ENCODE peak calls at places on chromosomes 16 and 17, in nine cellular contexts. O is transverse colon, W is cardiac muscle cell, X is uterus, A is pancreas, F is mesendoderm, I is prostate gland, D is right cardiac atrium, Y is body of pancreas. S is an unnamed sample. For H3K4me1, the result is how much of the 10 kb centered on the place peaks cover.

GRCh38 chr16:46833465-46833810 is 2.5 kb upstream of the C16orf87 start:
- DNase-seq in Y (no peak), O (no peak), F (no peak), D (no peak), W (no peak), X (no peak), A (no peak), I (no peak), S (no peak)

GRCh38 chr16:56814537-56815432 is 50.2 kb upstream of the SLC12A3 start:
- DNase-seq in D (no peak), X (no peak), I (no peak), Y (peak), F (peak), A (no peak), O (no peak), W (peak), S (no peak)

GRCh38 chr16:22195695-22196558 is 10.2 kb upstream of the EEF2K start:
- DNase-seq in X (peak), O (peak), Y (peak), A (peak), W (peak), F (peak), D (peak), I (peak), S (no peak)

GRCh38 chr16:86110726-86111125 is 211.8 kb downstream of the IRF8 start:
- DNase-seq in D (no peak), Y (no peak), I (no peak), A (no peak), F (no peak), W (no peak), X (no peak), O (no peak), S (no peak)

GRCh38 chr17:58267347-58268324 is 13.1 kb downstream of the MPO start:
- DNase-seq in Y (no peak), W (no peak), O (no peak), D (no peak), A (no peak), I (no peak), X (no peak), F (no peak), S (no peak)

GRCh38 chr17:42407289-42407836 is 15.7 kb downstream of the CAVIN1 start:
- DNase-seq in F (peak), W (peak), O (peak), A (peak), Y (peak), D (peak), I (peak), X (peak), S (no peak)

GRCh38 chr16:77335652-77336234 is 99.1 kb downstream of the ADAMTS18 start:
- DNase-seq in F (peak), O (no peak), D (no peak), W (no peak), X (no peak), A (no peak), Y (no peak), I (no peak), S (peak)

GRCh38 chr17:80475949-80476876 is at the start of gene NPTX1:
- DNase-seq in D (peak), F (no peak), I (no peak), A (no peak), X (no peak), Y (no peak), O (no peak), W (peak), S (no peak)

GRCh38 chr16:24848065-24848464 is 2.3 kb downstream of the SLC5A11 start:
- DNase-seq in D (no peak), X (no peak), F (no peak), I (no peak), O (no peak), W (peak), Y (no peak), A (no peak), S (no peak)

GRCh38 chr16:23302045-23302956 is at the start of gene SCNN1B:
- DNase-seq in O (peak), A (no peak), W (no peak), X (no peak), Y (no peak), F (peak), D (no peak), I (peak), S (no peak)

GRCh38 chr16:10961231-10961630 is 16.9 kb downstream of the CLEC16A start:
- DNase-seq in F (peak), O (no peak), W (peak), Y (no peak), D (peak), A (no peak), X (no peak), I (no peak), S (no peak)

GRCh38 chr16:12228607-12229499 is 252.3 kb downstream of the SNX29 start:
- DNase-seq in X (peak), Y (peak), A (no peak), O (peak), I (peak), D (peak), W (peak), F (peak), S (peak)

GRCh38 chr16:8675183-8676159 is 1.1 kb downstream of the ABAT start:
- DNase-seq in D (no peak), O (no peak), W (peak), A (no peak), Y (peak), F (no peak), X (no peak), I (no peak), S (no peak)

GRCh38 chr17:44881145-44881544 is 18.1 kb downstream of the EFTUD2 start:
- DNase-seq in X (no peak), F (no peak), O (no peak), W (no peak), Y (no peak), D (no peak), I (no peak), A (no peak), S (no peak)

GRCh38 chr17:76630151-76630550 is 13.4 kb downstream of the ST6GALNAC1 start:
- DNase-seq in I (no peak), A (no peak), O (no peak), W (no peak), X (no peak), F (peak), D (no peak), Y (no peak), S (peak)

GRCh38 chr16:21158208-21159110 is at the start of gene LDAF1:
- DNase-seq in F (peak), O (peak), W (peak), A (peak), D (peak), I (peak), Y (peak), X (peak), S (peak)

GRCh38 chr17:32161029-32161428 is 18.7 kb downstream of the RHOT1 start:
- DNase-seq in F (no peak), X (no peak), O (no peak), Y (no peak), I (no peak), D (no peak), A (no peak), W (peak), S (no peak)

GRCh38 chr17:65783845-65784334 is 222.4 kb upstream of the AXIN2 start:
- DNase-seq in D (no peak), W (peak), X (peak), I (peak), A (no peak), F (no peak), O (peak), Y (no peak), S (no peak)

GRCh38 chr16:10501016-10501607 is 79.3 kb downstream of the EMP2 start:
- DNase-seq in Y (no peak), I (no peak), A (no peak), D (no peak), W (no peak), X (no peak), O (no peak), F (peak), S (no peak)

GRCh38 chr16:20904507-20905079 is 4.0 kb downstream of the LYRM1 start:
- DNase-seq in W (peak), D (no peak), O (no peak), A (no peak), I (peak), F (no peak), X (no peak), Y (peak), S (no peak)

GRCh38 chr16:56987692-56988091 is 1.7 kb upstream of the NLRC5 start:
- DNase-seq in A (no peak), D (no peak), F (no peak), I (no peak), X (no peak), Y (no peak), O (no peak), W (no peak), S (no peak)

GRCh38 chr16:46673320-46674013 is 15.5 kb downstream of the VPS35 start:
- DNase-seq in O (peak), Y (peak), D (no peak), X (no peak), A (no peak), I (peak), F (peak), W (peak), S (peak)

GRCh38 chr17:7561028-7561575 is 617 bp upstream of the SENP3 start:
- DNase-seq in X (peak), W (peak), A (peak), O (peak), D (peak), Y (peak), I (peak), F (peak), S (peak)

GRCh38 chr16:69566437-69567030 is 768 bp downstream of the NFAT5 start:
- DNase-seq in O (peak), A (peak), D (peak), W (peak), I (peak), Y (peak), F (no peak), X (peak), S (no peak)

GRCh38 chr17:77375108-77375507 is 234.3 kb downstream of the SEC14L1 start:
- DNase-seq in D (no peak), X (peak), Y (no peak), F (no peak), I (no peak), O (no peak), A (no peak), W (no peak), S (no peak)

GRCh38 chr17:41734139-41734948 is at the start of gene HAP1:
- DNase-seq in X (no peak), W (peak), I (peak), A (no peak), F (peak), O (no peak), Y (peak), D (peak), S (no peak)

GRCh38 chr17:49191407-49191916 is 18.9 kb downstream of the GNGT2 start:
- DNase-seq in Y (no peak), W (no peak), D (no peak), O (no peak), X (no peak), F (no peak), A (no peak), I (no peak), S (no peak)

GRCh38 chr17:72397223-72397667 is 276.4 kb downstream of the SOX9 start:
- DNase-seq in W (no peak), Y (no peak), D (no peak), O (no peak), F (no peak), X (no peak), I (no peak), A (no peak), S (no peak)

GRCh38 chr17:72393553-72393952 is 272.7 kb downstream of the SOX9 start:
- DNase-seq in O (no peak), Y (no peak), W (peak), X (no peak), D (no peak), F (no peak), A (no peak), I (no peak), S (no peak)

GRCh38 chr17:72396121-72396520 is 275.3 kb downstream of the SOX9 start:
- DNase-seq in Y (no peak), O (no peak), A (no peak), W (no peak), I (no peak), X (no peak), F (no peak), D (no peak), S (no peak)

GRCh38 chr17:72392056-72393010 is 271.5 kb downstream of the SOX9 start:
- DNase-seq in O (no peak), F (no peak), A (no peak), D (no peak), I (no peak), W (peak), X (no peak), Y (no peak), S (no peak)

GRCh38 chr17:72394531-72394930 is 273.7 kb downstream of the SOX9 start:
- DNase-seq in W (no peak), Y (no peak), A (no peak), D (no peak), F (no peak), O (no peak), I (peak), X (no peak), S (no peak)
- H3K27ac ChIP-seq in W (no peak), Y (no peak), A (no peak), D (no peak), F (no peak), O (peak), I (peak), X (no peak), S (no peak)

GRCh38 chr16:89410794-89411309 is 79.5 kb downstream of the ANKRD11 start:
- DNase-seq in O (peak), I (peak), X (no peak), A (peak), D (peak), W (peak), Y (peak), F (no peak), S (no peak)
- H3K4me1 ChIP-seq in O (under half), I (under half), X (under half), A (half or more), D (under half), W (under half), Y (half or more), F (under half), S (under half)

GRCh38 chr16:71590584-71590983 is 13.7 kb upstream of the TAT start:
- DNase-seq in F (no peak), Y (no peak), D (no peak), O (no peak), A (no peak), X (no peak), W (no peak), I (no peak), S (no peak)

GRCh38 chr16:71584543-71585317 is 7.8 kb upstream of the TAT start:
- DNase-seq in I (no peak), X (no peak), W (no peak), D (no peak), O (no peak), Y (no peak), A (no peak), F (no peak), S (no peak)

DNA sequence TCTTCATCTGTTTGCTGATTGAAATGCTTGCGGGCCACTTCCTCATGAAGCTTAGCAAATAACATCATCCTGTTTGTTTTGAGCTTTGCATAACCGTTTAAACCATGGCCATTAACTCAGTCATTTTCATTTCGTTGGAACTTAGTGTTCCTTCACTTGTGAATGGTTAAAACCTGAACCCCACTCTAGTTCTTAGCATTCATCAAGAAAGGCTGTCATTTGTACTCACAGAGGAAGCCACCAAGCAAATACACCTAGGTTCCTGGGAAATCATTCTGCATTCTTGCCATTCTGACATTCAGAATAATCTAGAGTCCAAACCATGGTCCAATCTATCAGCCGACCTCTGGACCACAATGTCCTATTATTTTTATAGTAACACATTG is 8.4 kb upstream of the TAT start:
- DNase-seq in F (no peak), W (no peak), I (no peak), D (no peak), X (no peak), O (no peak), Y (no peak), A (no peak), S (no peak)
- H3K4me3 ChIP-seq in F (no peak), W (no peak), I (no peak), D (no peak), X (no peak), O (no peak), Y (no peak), A (no peak), S (no peak)

DNA sequence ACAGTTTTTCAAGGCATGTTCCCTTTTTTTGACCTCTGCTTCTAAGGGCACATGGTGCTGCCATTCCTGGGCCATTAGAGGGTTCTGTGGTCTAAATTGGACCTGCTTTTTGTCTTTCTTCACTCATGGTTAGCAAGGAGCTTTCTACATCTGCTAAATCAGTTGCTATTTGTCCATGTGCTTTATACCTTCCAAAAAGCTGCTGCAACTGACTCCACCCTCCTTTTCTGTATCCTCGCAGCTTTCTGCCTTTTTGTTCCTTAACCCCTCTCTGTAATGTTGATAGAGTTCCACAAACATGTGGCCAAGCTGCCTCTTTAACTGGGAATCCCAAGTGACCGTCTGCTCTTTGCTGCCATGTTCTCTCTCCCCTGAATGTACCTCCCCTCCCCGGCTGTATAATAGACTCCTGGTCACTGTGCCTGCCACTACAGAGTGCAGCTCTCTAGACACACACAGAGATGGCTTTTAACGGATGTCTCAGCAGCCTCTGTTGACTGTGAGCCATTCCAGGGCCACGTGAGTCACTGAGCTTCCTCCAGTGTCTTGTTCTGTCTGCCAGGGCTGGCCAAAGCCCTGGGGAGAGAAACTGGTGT is 57.4 kb upstream of the TEKT3 start:
- DNase-seq in O (no peak), I (no peak), D (peak), F (no peak), A (no peak), W (peak), X (no peak), Y (peak), S (no peak)
- H3K27ac ChIP-seq in O (peak), I (no peak), D (no peak), F (no peak), A (no peak), W (no peak), X (no peak), Y (peak), S (no peak)

DNA sequence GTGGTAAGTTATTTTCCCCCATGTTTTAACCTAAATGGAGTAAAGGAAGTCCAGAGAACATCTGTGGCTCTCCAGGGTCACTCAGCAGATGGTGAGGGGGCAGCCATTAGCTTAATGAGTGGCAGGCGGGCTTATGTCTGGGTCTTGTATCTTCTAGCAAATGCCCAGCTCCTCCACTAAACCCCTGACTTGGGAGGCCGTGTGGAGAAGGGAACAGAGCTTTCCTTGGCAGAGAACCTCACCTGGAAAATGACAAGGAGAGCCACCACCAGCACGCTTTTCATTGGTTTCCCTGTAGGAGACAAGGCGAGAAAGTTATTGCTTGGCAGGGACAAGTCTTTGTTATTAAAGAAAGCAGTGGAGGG is 6.6 kb downstream of the CCR7 start:
- DNase-seq in I (no peak), Y (no peak), A (no peak), F (no peak), O (no peak), W (no peak), D (no peak), X (no peak), S (no peak)
- H3K4me1 ChIP-seq in I (under half), Y (under half), A (under half), F (under half), O (under half), W (under half), D (under half), X (under half), S (under half)

GRCh38 chr17:43660816-43661493 is 767 bp downstream of the MEOX1 start:
- DNase-seq in X (no peak), A (no peak), F (no peak), O (no peak), W (no peak), I (no peak), D (peak), Y (no peak), S (no peak)
- H3K4me3 ChIP-seq in X (no peak), A (no peak), F (no peak), O (no peak), W (no peak), I (no peak), D (peak), Y (no peak), S (no peak)

GRCh38 chr17:61260061-61260797 is 139.4 kb upstream of the TBX2 start:
- DNase-seq in W (peak), I (no peak), F (peak), O (no peak), Y (peak), D (no peak), A (no peak), X (no peak), S (no peak)
- H3K27ac ChIP-seq in W (peak), I (no peak), F (no peak), O (peak), Y (no peak), D (peak), A (no peak), X (peak), S (no peak)

GRCh38 chr16:29811896-29812665 is at the start of gene PRRT2:
- DNase-seq in D (peak), A (peak), W (peak), I (peak), Y (peak), O (peak), F (peak), X (peak), S (no peak)

GRCh38 chr16:29809850-29810698 is 1.9 kb upstream of the PRRT2 start:
- DNase-seq in Y (no peak), D (peak), W (no peak), I (no peak), A (no peak), O (no peak), F (peak), X (peak), S (no peak)

GRCh38 chr16:29811170-29811895 is 660 bp upstream of the PRRT2 start:
- DNase-seq in I (peak), W (peak), A (peak), X (peak), O (peak), F (peak), Y (peak), D (peak), S (peak)

GRCh38 chr16:29809031-29809747 is 2.8 kb upstream of the PRRT2 start:
- DNase-seq in A (peak), Y (no peak), O (no peak), F (no peak), I (no peak), D (peak), W (no peak), X (peak), S (no peak)

GRCh38 chr16:29810699-29811169 is 1.3 kb upstream of the PRRT2 start:
- DNase-seq in O (no peak), W (no peak), D (no peak), I (no peak), Y (no peak), X (no peak), F (no peak), A (no peak), S (no peak)
- H3K4me1 ChIP-seq in O (half or more), W (under half), D (under half), I (under half), Y (half or more), X (under half), F (under half), A (under half), S (under half)

DNA sequence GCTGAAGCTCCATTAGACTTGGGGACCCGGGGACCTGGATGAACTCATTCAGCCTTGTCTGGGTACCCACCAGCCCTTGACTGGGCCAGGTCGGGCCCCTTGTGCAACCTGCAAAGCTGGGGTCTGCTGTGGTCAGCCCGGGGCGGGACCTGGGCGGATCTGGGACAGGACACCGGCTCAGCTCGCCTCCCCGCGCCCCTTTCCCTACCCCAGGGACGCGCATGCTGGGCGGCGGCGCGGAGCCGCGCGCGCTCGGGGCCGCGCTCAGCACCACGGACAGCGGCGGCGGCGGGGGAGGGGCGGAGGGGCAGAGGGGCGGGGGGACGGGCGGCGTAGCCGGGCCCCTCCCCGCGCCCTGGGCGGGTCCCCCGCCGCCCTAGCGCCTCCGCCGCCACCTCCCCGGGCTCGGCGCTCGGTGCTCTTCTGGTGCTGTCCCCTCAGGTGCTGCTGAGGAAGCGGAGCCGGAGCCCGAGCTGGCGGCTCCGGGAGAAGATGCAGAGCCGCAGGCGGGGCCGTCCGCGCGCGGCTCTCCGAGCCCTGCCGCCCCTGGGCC is 7.4 kb downstream of the ACD start:
- DNase-seq in I (no peak), Y (no peak), W (peak), A (no peak), X (no peak), F (peak), O (no peak), D (peak), S (no peak)
- H3K4me3 ChIP-seq in I (peak), Y (no peak), W (peak), A (peak), X (no peak), F (no peak), O (peak), D (peak), S (peak)

S was measured in iPS DF 6.9.